ENCODE peak calls at places on chromosomes 4 and X, in eight cellular contexts. One of them, this sample, is unnamed.

GRCh38 chrX:117969782-117970181 is 146.8 kb downstream of the KLHL13 start:
- DNase-seq in astrocyte: no peak
- DNase-seq in right lobe of liver: no peak
- DNase-seq in AG04450: no peak
- DNase-seq in ovary: no peak
- DNase-seq in left ventricle myocardium inferior: no peak
- DNase-seq in K562: no peak
- DNase-seq in IMR-90: no peak
- DNase-seq in this sample: no peak

GRCh38 chrX:83845397-83845796 is 15.5 kb upstream of the CYLC1 start:
- DNase-seq in right lobe of liver: no peak
- DNase-seq in AG04450: no peak
- DNase-seq in K562: peak; percentile 13
- DNase-seq in ovary: no peak
- DNase-seq in IMR-90: peak; percentile 22
- DNase-seq in astrocyte: peak; percentile 15
- DNase-seq in left ventricle myocardium inferior: no peak
- DNase-seq in this sample: peak; percentile 14

GRCh38 chr4:95204873-95205272 is 343.9 kb downstream of the UNC5C start:
- DNase-seq in IMR-90: no peak
- DNase-seq in right lobe of liver: no peak
- DNase-seq in ovary: no peak
- DNase-seq in left ventricle myocardium inferior: no peak
- DNase-seq in astrocyte: no peak
- DNase-seq in K562: no peak
- DNase-seq in AG04450: no peak
- DNase-seq in this sample: peak; percentile 43

GRCh38 chrX:45697591-45697990 is 496.9 kb upstream of the DIPK2B start:
- DNase-seq in ovary: no peak
- DNase-seq in AG04450: peak; percentile 45
- DNase-seq in IMR-90: peak; percentile 90
- DNase-seq in right lobe of liver: no peak
- DNase-seq in K562: no peak
- DNase-seq in astrocyte: peak; percentile 75
- DNase-seq in left ventricle myocardium inferior: no peak
- DNase-seq in this sample: no peak

GRCh38 chr4:89288430-89288829 is 19.2 kb downstream of the GPRIN3 start:
- DNase-seq in AG04450: no peak
- DNase-seq in IMR-90: no peak
- DNase-seq in left ventricle myocardium inferior: no peak
- DNase-seq in K562: no peak
- DNase-seq in astrocyte: no peak
- DNase-seq in ovary: no peak
- DNase-seq in right lobe of liver: no peak
- DNase-seq in this sample: no peak

GRCh38 chr4:59630922-59631321 is 1569.2 kb upstream of the ADGRL3 start:
- DNase-seq in K562: no peak
- DNase-seq in right lobe of liver: no peak
- DNase-seq in astrocyte: no peak
- DNase-seq in left ventricle myocardium inferior: no peak
- DNase-seq in ovary: no peak
- DNase-seq in IMR-90: no peak
- DNase-seq in AG04450: no peak
- DNase-seq in this sample: no peak

GRCh38 chr4:139763668-139764067 is 98.0 kb downstream of the MGST2 start:
- DNase-seq in K562: no peak
- DNase-seq in AG04450: no peak
- DNase-seq in ovary: no peak
- DNase-seq in astrocyte: no peak
- DNase-seq in left ventricle myocardium inferior: no peak
- DNase-seq in right lobe of liver: no peak
- DNase-seq in IMR-90: no peak
- DNase-seq in this sample: no peak

GRCh38 chrX:139126493-139126892 is 404.0 kb upstream of the F9 start:
- DNase-seq in IMR-90: no peak
- DNase-seq in left ventricle myocardium inferior: no peak
- DNase-seq in astrocyte: no peak
- DNase-seq in ovary: no peak
- DNase-seq in AG04450: no peak
- DNase-seq in right lobe of liver: no peak
- DNase-seq in K562: peak; percentile 72
- DNase-seq in this sample: peak; percentile 30

GRCh38 chr4:41819621-41820020 is 71.1 kb upstream of the PHOX2B start:
- DNase-seq in right lobe of liver: no peak
- DNase-seq in astrocyte: no peak
- DNase-seq in K562: no peak
- DNase-seq in AG04450: no peak
- DNase-seq in ovary: no peak
- DNase-seq in IMR-90: no peak
- DNase-seq in left ventricle myocardium inferior: no peak
- DNase-seq in this sample: no peak

GRCh38 chr4:100367451-100367850 is 150.4 kb downstream of the EMCN start:
- DNase-seq in ovary: peak; percentile 19
- DNase-seq in astrocyte: no peak
- DNase-seq in AG04450: peak; percentile 21
- DNase-seq in left ventricle myocardium inferior: no peak
- DNase-seq in right lobe of liver: no peak
- DNase-seq in K562: no peak
- DNase-seq in IMR-90: peak; percentile 63
- DNase-seq in this sample: no peak

GRCh38 chr4:179586460-179586859 is 2144.2 kb upstream of the AGA start:
- DNase-seq in AG04450: no peak
- DNase-seq in IMR-90: peak; percentile 51
- DNase-seq in right lobe of liver: no peak
- DNase-seq in K562: no peak
- DNase-seq in astrocyte: peak; percentile 33
- DNase-seq in ovary: no peak
- DNase-seq in left ventricle myocardium inferior: no peak
- DNase-seq in this sample: no peak

GRCh38 chrX:44828008-44828605 is 15.7 kb upstream of the DUSP21 start:
- DNase-seq in ovary: no peak
- DNase-seq in right lobe of liver: no peak
- DNase-seq in AG04450: peak; percentile 47
- DNase-seq in astrocyte: peak; percentile 91
- DNase-seq in IMR-90: peak; percentile 93
- DNase-seq in left ventricle myocardium inferior: no peak
- DNase-seq in K562: peak; percentile 9
- DNase-seq in this sample: no peak

GRCh38 chr4:8765084-8765483 is 106.6 kb downstream of the HMX1 start:
- DNase-seq in right lobe of liver: peak; percentile 15
- DNase-seq in astrocyte: no peak
- DNase-seq in left ventricle myocardium inferior: peak; percentile 4
- DNase-seq in IMR-90: no peak
- DNase-seq in ovary: no peak
- DNase-seq in AG04450: no peak
- DNase-seq in K562: no peak
- DNase-seq in this sample: no peak

GRCh38 chr4:26238782-26239647 is 81.8 kb upstream of the RBPJ start:
- DNase-seq in astrocyte: peak; percentile 59
- DNase-seq in left ventricle myocardium inferior: no peak
- DNase-seq in ovary: no peak
- DNase-seq in AG04450: no peak
- DNase-seq in IMR-90: peak; percentile 75
- DNase-seq in K562: no peak
- DNase-seq in right lobe of liver: no peak
- DNase-seq in this sample: peak; percentile 98

GRCh38 chr4:159735281-159736207 is 632.7 kb downstream of the RAPGEF2 start:
- DNase-seq in astrocyte: no peak
- DNase-seq in ovary: no peak
- DNase-seq in AG04450: no peak
- DNase-seq in right lobe of liver: no peak
- DNase-seq in left ventricle myocardium inferior: no peak
- DNase-seq in IMR-90: no peak
- DNase-seq in K562: no peak
- DNase-seq in this sample: no peak

GRCh38 chrX:44495091-44495490 is 47.6 kb downstream of the FUNDC1 start:
- DNase-seq in K562: no peak
- DNase-seq in right lobe of liver: no peak
- DNase-seq in ovary: no peak
- DNase-seq in AG04450: no peak
- DNase-seq in IMR-90: no peak
- DNase-seq in left ventricle myocardium inferior: no peak
- DNase-seq in astrocyte: no peak
- DNase-seq in this sample: no peak

DNA sequence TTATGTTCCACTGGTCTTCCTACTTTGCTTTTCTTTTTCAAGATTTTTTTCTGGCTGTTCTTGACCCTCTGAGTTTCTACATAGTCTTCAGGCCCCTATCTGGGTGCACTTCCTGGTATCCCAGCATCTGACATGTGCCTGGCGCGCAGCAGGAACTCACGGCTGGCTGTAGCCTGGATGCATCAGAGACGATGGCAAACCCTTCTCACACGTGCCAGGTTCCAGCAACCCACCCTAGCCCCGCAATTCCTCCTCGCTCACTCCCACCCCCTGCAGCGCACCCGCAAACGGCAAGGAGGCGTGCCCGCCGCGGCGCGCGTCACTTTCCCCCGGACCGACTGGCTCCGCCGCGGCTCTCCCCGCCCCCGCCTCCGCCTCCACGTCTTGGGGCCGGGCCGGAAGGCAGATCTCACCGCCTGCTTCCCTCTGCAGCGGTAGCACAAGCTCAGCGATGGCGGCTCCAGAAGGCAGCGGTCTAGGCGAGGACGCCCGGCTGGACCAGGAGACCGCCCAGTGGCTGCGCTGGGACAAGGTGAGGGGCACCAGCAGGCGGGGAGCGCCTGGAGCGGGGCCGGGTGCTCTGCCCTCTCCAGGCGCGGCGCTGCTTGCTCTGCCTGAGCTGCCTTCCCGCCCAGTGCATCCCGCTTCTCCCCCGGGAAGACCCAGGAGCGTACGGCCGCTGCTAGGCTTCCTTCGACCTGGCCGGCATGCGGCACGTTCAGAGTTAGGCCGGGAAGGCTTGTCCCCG is at the start of gene PGM2:
- DNase-seq in right lobe of liver: peak; percentile 95
- DNase-seq in K562: peak; percentile 91
- DNase-seq in ovary: peak; percentile 81
- DNase-seq in IMR-90: peak; percentile 73
- DNase-seq in left ventricle myocardium inferior: peak; percentile 93
- DNase-seq in AG04450: no peak
- DNase-seq in astrocyte: peak; percentile 67
- DNase-seq in this sample: peak; percentile 91
- TF ChIP-seq CTCF in right lobe of liver: no peak
- TF ChIP-seq CTCF in K562: peak; percentile 17
- TF ChIP-seq CTCF in ovary: no peak
- TF ChIP-seq CTCF in IMR-90: peak; percentile 6
- TF ChIP-seq CTCF in left ventricle myocardium inferior: no peak
- TF ChIP-seq CTCF in AG04450: no peak
- TF ChIP-seq CTCF in astrocyte: no peak
- TF ChIP-seq CTCF in this sample: peak; percentile 34

GRCh38 chr4:6598127-6598526 is 23.1 kb downstream of the MAN2B2 start:
- DNase-seq in IMR-90: no peak
- DNase-seq in AG04450: no peak
- DNase-seq in ovary: no peak
- DNase-seq in K562: no peak
- DNase-seq in right lobe of liver: no peak
- DNase-seq in astrocyte: no peak
- DNase-seq in left ventricle myocardium inferior: no peak
- DNase-seq in this sample: no peak
- H3K9me3 ChIP-seq in IMR-90: no peaks in the 10 kb centered on the region
- H3K9me3 ChIP-seq in AG04450: peaks cover 1% of the 10 kb centered on the region
- H3K9me3 ChIP-seq in ovary: no peaks in the 10 kb centered on the region
- H3K9me3 ChIP-seq in K562: no peaks in the 10 kb centered on the region
- H3K9me3 ChIP-seq in right lobe of liver: no peaks in the 10 kb centered on the region
- H3K9me3 ChIP-seq in astrocyte: no peaks in the 10 kb centered on the region
- H3K9me3 ChIP-seq in left ventricle myocardium inferior: no peaks in the 10 kb centered on the region
- H3K9me3 ChIP-seq in this sample: no peaks in the 10 kb centered on the region

DNA sequence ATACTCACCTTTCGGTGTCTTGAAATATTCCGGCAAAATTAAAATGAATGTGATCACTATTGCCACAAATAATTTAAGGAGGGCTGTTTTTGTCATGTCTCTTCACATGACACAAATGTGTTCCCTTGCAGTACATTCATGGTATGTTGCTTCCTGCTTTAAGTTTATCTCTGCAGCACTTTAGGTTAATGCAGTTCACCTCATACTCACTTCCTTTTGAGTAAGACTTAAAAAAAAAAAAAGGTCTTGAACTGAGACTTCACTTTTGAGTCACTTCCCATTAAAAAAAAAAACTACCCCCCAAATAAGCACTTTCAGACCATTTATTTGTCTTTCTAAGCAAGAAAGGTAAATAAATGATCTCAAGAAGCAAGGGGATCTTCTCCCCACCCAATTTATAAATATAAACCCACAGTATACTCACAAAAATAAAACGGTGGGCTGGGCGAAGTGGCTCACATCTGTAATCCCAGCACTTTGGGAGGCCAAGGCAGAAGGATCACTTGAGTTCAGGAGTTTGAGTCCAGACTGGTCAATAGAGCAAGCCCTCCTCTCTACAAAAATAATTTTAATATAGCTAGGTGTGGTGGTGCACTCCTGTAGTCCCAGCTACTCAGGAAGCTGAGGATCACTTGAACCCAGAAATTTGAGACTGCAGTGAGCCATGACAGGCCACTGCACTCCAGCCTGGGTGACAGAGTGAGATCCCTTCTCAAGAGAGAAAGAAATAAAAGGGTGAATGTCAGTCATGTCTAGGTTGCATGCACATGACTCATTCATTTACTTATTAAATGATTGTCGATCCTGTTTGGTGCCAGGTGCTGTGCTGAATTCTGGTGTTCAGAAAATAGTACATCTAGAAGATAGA is at the start of gene TMEM156:
- DNase-seq in ovary: no peak
- DNase-seq in K562: peak; percentile 69
- DNase-seq in right lobe of liver: no peak
- DNase-seq in AG04450: no peak
- DNase-seq in left ventricle myocardium inferior: no peak
- DNase-seq in astrocyte: no peak
- DNase-seq in IMR-90: peak; percentile 80
- DNase-seq in this sample: no peak
- H3K27ac ChIP-seq in ovary: no peak within 1 kb of the TSS
- H3K27ac ChIP-seq in K562: peak within 1 kb of the TSS; percentile 62
- H3K27ac ChIP-seq in right lobe of liver: peak within 1 kb of the TSS; percentile 29
- H3K27ac ChIP-seq in AG04450: no peak within 1 kb of the TSS
- H3K27ac ChIP-seq in left ventricle myocardium inferior: no peak within 1 kb of the TSS
- H3K27ac ChIP-seq in astrocyte: peak within 1 kb of the TSS; percentile 43
- H3K27ac ChIP-seq in IMR-90: peak within 1 kb of the TSS; percentile 87
- H3K27ac ChIP-seq in this sample: no peak within 1 kb of the TSS

DNA sequence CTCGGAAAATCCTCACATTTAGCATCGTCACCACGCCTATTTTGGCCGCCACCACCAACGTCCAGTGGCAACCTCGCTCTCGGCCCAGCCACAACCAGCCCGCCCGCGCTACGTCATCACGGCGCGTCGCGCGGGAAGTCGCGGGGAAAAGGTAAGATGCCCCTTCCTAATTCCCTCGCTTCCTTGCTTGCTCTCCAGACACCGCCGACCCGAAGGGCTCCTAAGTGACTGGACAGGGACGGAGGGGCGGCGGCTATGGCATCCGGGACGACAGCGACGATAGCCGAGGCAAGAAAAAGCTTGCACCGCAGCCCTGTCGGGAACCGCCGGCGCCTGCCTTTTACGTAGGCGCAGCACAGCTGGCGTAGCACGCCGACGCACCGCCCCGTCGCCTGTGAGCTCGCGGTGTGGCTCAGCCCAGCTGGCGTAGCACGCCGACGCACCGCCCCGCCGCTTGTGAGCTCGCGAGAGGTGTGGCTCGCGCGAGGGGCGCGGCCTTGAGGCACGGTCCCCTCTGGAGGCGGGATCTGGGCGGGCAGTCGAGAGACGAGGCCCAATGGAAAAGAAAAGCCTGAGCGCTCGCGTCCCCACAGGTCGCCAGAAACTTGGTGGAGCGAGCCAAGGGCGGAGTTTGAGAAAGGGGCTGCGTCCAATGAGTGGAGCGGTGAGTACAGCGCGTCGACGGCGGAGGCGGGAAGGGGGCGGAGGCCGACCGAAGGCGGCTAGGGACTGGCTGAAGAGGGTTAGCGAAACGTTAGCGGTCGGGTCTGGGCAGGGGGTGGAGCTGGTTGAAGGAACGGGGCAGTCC is at the start of gene HDAC6:
- DNase-seq in astrocyte: peak; percentile 95
- DNase-seq in right lobe of liver: peak; percentile 98
- DNase-seq in IMR-90: peak; percentile 98
- DNase-seq in ovary: peak; percentile 97
- DNase-seq in K562: peak; percentile 99
- DNase-seq in AG04450: peak; percentile 97
- DNase-seq in left ventricle myocardium inferior: peak; percentile 96
- DNase-seq in this sample: peak; percentile 96
- TF ChIP-seq CTCF in astrocyte: no peak
- TF ChIP-seq CTCF in right lobe of liver: no peak
- TF ChIP-seq CTCF in IMR-90: no peak
- TF ChIP-seq CTCF in ovary: no peak
- TF ChIP-seq CTCF in K562: no peak
- TF ChIP-seq CTCF in AG04450: no peak
- TF ChIP-seq CTCF in left ventricle myocardium inferior: no peak
- TF ChIP-seq CTCF in this sample: no peak

This sample was measured in WERI-Rb-1.